ENCODE peak calls at places on chromosome 7, in eight cellular contexts. T, P, E, K, D, C, B and F are unnamed samples. For H3K4me1, the result is how much of the 10 kb centered on the place peaks cover.

GRCh38 chr7:34900891-34901493 is 136.3 kb downstream of the DPY19L1 start:
- DNase-seq in T (no peak), P (no peak), E (no peak), K (no peak), D (no peak), C (no peak), B (no peak), F (no peak)

GRCh38 chr7:45646207-45646821 is 72.1 kb downstream of the ADCY1 start:
- DNase-seq in T (no peak), P (no peak), E (no peak), K (peak), D (no peak), C (peak), B (no peak), F (peak)

GRCh38 chr7:16471933-16472332 is 6.4 kb upstream of the SOSTDC1 start:
- DNase-seq in T (no peak), P (no peak), E (no peak), K (no peak), D (no peak), C (no peak), B (no peak), F (no peak)

GRCh38 chr7:1763033-1763432 is 93.0 kb downstream of the ELFN1 start:
- DNase-seq in T (no peak), P (no peak), E (no peak), K (no peak), D (no peak), C (no peak), B (no peak), F (no peak)

GRCh38 chr7:143104759-143105158 is 27.1 kb upstream of the PIP start:
- DNase-seq in T (no peak), P (no peak), E (no peak), K (no peak), D (no peak), C (no peak), B (no peak), F (no peak)

GRCh38 chr7:17988136-17988535 is 39.5 kb downstream of the PRPS1L1 start:
- DNase-seq in T (no peak), P (no peak), E (no peak), K (no peak), D (no peak), C (no peak), B (no peak), F (no peak)

GRCh38 chr7:12074889-12075288 is 136.2 kb upstream of the TMEM106B start:
- DNase-seq in T (no peak), P (no peak), E (no peak), K (no peak), D (no peak), C (no peak), B (no peak), F (no peak)

GRCh38 chr7:5699951-5700384 is 81.5 kb downstream of the RNF216 start:
- DNase-seq in T (no peak), P (peak), E (no peak), K (no peak), D (no peak), C (no peak), B (no peak), F (no peak)

GRCh38 chr7:47181609-47182264 is 400.2 kb downstream of the TNS3 start:
- DNase-seq in T (no peak), P (no peak), E (no peak), K (peak), D (no peak), C (no peak), B (peak), F (peak)

GRCh38 chr7:44288811-44289340 is 36.5 kb downstream of the CAMK2B start:
- DNase-seq in T (no peak), P (no peak), E (no peak), K (peak), D (peak), C (peak), B (no peak), F (peak)

GRCh38 chr7:725223-726005 is 1.1 kb upstream of the DNAAF5 start:
- DNase-seq in T (no peak), P (peak), E (no peak), K (no peak), D (no peak), C (no peak), B (no peak), F (no peak)

GRCh38 chr7:726854-727103 is 280 bp downstream of the DNAAF5 start:
- DNase-seq in T (no peak), P (no peak), E (no peak), K (no peak), D (no peak), C (peak), B (no peak), F (no peak)

GRCh38 chr7:727104-727805 is at the start of gene PRKAR1B:
- DNase-seq in T (peak), P (no peak), E (no peak), K (no peak), D (peak), C (peak), B (no peak), F (no peak)

GRCh38 chr7:727806-728460 is 852 bp upstream of the PRKAR1B start:
- DNase-seq in T (no peak), P (peak), E (no peak), K (no peak), D (no peak), C (peak), B (no peak), F (no peak)

GRCh38 chr7:726084-726853 is at the start of gene DNAAF5:
- DNase-seq in T (peak), P (peak), E (peak), K (peak), D (peak), C (peak), B (peak), F (peak)
- TF ChIP-seq POLR2A in T (peak), P (no peak), E (peak), K (no peak), D (peak), C (no peak), B (peak), F (peak)

GRCh38 chr7:137984181-137985041 is 17.5 kb downstream of the CREB3L2 start:
- DNase-seq in T (no peak), P (no peak), E (no peak), K (no peak), D (no peak), C (no peak), B (no peak), F (no peak)
- H3K4me1 ChIP-seq in T (under half), P (half or more), E (half or more), K (half or more), D (half or more), C (half or more), B (under half), F (under half)

DNA sequence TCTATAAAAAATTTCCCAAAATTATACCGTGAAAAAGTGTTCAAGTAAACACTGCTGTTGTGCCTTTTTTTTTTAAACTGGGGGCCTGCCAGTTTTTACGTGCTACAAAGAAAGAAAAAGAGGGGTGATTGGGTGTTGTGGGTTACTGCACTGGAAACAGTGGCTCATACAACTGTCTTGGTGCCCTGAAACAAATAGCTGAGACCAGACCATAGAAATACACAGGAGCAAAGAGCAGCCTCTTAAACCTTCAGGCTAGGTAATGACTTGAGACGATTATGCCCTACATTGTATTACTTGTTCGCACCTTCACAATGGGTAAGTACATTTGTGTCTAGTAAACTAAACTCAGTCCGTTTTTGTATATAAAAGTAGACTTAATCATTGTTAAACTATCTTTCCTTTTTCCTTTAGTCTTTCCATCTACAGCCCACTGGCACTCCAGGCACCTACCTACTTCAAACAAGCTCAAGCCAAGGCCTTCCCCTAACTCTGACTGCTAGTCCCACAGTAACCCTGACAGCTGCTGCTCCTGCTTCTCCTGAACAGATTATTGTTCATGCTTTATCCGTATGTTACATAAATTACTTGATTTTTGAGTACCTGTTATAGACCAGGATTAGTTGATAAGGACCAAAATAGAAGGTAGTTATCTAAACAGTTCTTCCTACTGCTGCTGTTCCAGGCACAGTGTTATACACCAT is 26.6 kb downstream of the TMEM243 start:
- DNase-seq in T (no peak), P (no peak), E (no peak), K (no peak), D (no peak), C (no peak), B (no peak), F (no peak)
- TF ChIP-seq POLR2A in T (no peak), P (no peak), E (no peak), K (no peak), D (no peak), C (no peak), B (no peak), F (no peak)

DNA sequence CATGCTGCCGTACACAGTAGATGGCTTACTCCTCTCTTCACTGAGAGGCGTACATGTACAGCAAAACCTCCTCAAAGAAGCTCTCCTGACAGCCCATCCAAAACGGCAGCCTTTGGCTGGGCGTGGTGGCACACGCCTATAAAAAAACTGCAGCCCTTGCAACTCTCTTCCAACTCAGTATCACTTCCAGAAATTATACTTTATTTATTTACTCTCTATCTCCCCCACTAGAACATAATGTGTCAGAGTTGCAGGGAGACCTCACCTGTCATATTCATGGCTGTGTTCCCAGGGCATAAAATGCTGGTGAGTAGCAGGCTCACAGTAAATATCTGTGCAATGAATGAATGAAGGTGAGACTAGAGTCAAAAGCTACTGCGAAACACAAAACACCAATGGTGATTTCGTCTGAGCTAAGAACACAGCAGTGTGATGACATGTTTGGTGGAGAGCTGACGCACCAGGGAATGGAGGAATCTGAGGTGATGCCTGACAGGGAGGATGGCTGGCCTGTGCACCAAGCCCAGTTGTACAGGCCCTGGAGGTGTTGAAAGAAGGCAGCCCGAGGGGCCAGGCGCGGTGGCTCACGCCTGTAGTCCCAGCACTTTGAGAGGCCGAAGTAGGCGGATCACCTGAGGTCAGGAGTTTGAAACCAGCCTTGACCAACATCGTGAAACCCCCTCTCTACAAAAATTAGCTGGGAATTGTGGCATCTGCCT is 55.3 kb downstream of the COBL start:
- DNase-seq in T (no peak), P (no peak), E (no peak), K (no peak), D (peak), C (no peak), B (peak), F (no peak)
- H3K4me1 ChIP-seq in T (under half), P (under half), E (under half), K (under half), D (under half), C (under half), B (under half), F (under half)

GRCh38 chr7:87059525-87060287 is at the start of gene ELAPOR2:
- DNase-seq in T (peak), P (peak), E (peak), K (peak), D (peak), C (peak), B (peak), F (peak)
- TF ChIP-seq POLR2A in T (no peak), P (no peak), E (peak), K (no peak), D (no peak), C (no peak), B (peak), F (no peak)

GRCh38 chr7:130955560-130955919 is 221.5 kb upstream of the KLF14 start:
- DNase-seq in T (no peak), P (no peak), E (no peak), K (no peak), D (no peak), C (no peak), B (no peak), F (no peak)
- H3K4me1 ChIP-seq in T (half or more), P (under half), E (half or more), K (under half), D (under half), C (under half), B (under half), F (under half)